ENCODE peak calls at places on chromosome 16, in four cellular contexts. F, X, Q and T are unnamed samples.

GRCh38 chr16:81626181-81626674 is 152.9 kb upstream of the PLCG2 start:
- DNase-seq in F (no peak), Q (no peak), X (no peak), T (no peak)

GRCh38 chr16:66996324-66996982 is 8.1 kb downstream of the CES4A start:
- DNase-seq in Q (no peak), X (peak; percentile 79), F (no peak), T (no peak)

GRCh38 chr16:57607676-57608461 is 20.6 kb upstream of the ADGRG1 start:
- DNase-seq in X (no peak), F (peak; percentile 20), Q (no peak), T (no peak)

GRCh38 chr16:69397821-69398521 is 12.2 kb upstream of the TERF2 start:
- DNase-seq in X (peak; percentile 88), Q (peak; percentile 38), F (no peak), T (no peak)

GRCh38 chr16:85057948-85058347 is 30.4 kb downstream of the KIAA0513 start:
- DNase-seq in F (no peak), X (no peak), Q (peak; percentile 15), T (no peak)

GRCh38 chr16:79845734-79846135 is 245.2 kb upstream of the MAF start:
- DNase-seq in F (no peak), X (no peak), Q (no peak), T (no peak)

GRCh38 chr16:66977341-66978113 is 10.9 kb upstream of the CES4A start:
- DNase-seq in F (peak; percentile 84), X (peak; percentile 86), Q (peak; percentile 76), T (peak; percentile 95)

GRCh38 chr16:81838794-81839193 is 59.7 kb downstream of the PLCG2 start:
- DNase-seq in X (no peak), F (no peak), Q (no peak), T (no peak)

GRCh38 chr16:27363797-27364196 is 38.2 kb upstream of the IL21R start:
- DNase-seq in X (no peak), Q (peak; percentile 2), F (no peak), T (peak; percentile 92)

GRCh38 chr16:82954224-82954929 is 327.6 kb downstream of the CDH13 start:
- DNase-seq in F (no peak), X (peak; percentile 37), Q (no peak), T (no peak)

GRCh38 chr16:56513972-56514371 is 5.9 kb downstream of the BBS2 start:
- DNase-seq in X (peak; percentile 77), F (no peak), Q (peak; percentile 35), T (peak; percentile 43)

GRCh38 chr16:67173808-67174705 is 3.7 kb downstream of the NOL3 start:
- DNase-seq in X (peak; percentile 91), F (peak; percentile 95), Q (peak; percentile 66), T (peak; percentile 92)

GRCh38 chr16:73054131-73054496 is 6.2 kb upstream of the ZFHX3 start:
- DNase-seq in Q (peak; percentile 79), X (peak; percentile 32), F (no peak), T (no peak)

GRCh38 chr16:55499951-55500350 is 8.9 kb upstream of the LPCAT2 start:
- DNase-seq in Q (no peak), X (peak; percentile 97), F (peak; percentile 86), T (no peak)

GRCh38 chr16:27355610-27356009 is 41.8 kb downstream of the IL4R start:
- DNase-seq in X (peak; percentile 53), F (no peak), Q (no peak), T (no peak)

GRCh38 chr16:57800213-57801097 is 1.8 kb downstream of the KIFC3 start:
- DNase-seq in F (no peak), X (no peak), Q (no peak), T (no peak)

GRCh38 chr16:81486555-81487061 is 42.0 kb downstream of the CMIP start:
- DNase-seq in Q (no peak), X (peak; percentile 87), F (no peak), T (no peak)

GRCh38 chr16:55875273-55875672 is at the start of gene CES5A:
- DNase-seq in X (no peak), Q (no peak), F (no peak), T (no peak)

GRCh38 chr16:27805828-27806351 is 255.9 kb downstream of the KATNIP start:
- DNase-seq in F (no peak), X (no peak), Q (no peak), T (no peak)

GRCh38 chr16:71499775-71500364 is 10.7 kb upstream of the ZNF19 start:
- DNase-seq in Q (peak; percentile 55), F (no peak), X (peak; percentile 73), T (peak; percentile 15)

GRCh38 chr16:46629331-46629843 is 8.2 kb upstream of the SHCBP1 start:
- DNase-seq in Q (peak; percentile 5), X (peak; percentile 75), F (no peak), T (no peak)

GRCh38 chr16:49835116-49835880 is 20.6 kb downstream of the ZNF423 start:
- DNase-seq in F (no peak), X (peak; percentile 53), Q (no peak), T (no peak)

GRCh38 chr16:66712512-66712911 is 16.0 kb upstream of the CMTM4 start:
- DNase-seq in F (no peak), Q (no peak), X (no peak), T (no peak)

GRCh38 chr16:57941016-57941656 is 29.8 kb downstream of the CNGB1 start:
- DNase-seq in Q (peak; percentile 67), X (peak; percentile 53), F (no peak), T (peak; percentile 34)

GRCh38 chr16:907819-908218 is 63.0 kb downstream of the LMF1 start:
- DNase-seq in X (no peak), Q (no peak), F (peak; percentile 29), T (no peak)

GRCh38 chr16:81238296-81239011 is at the start of gene BCO1:
- DNase-seq in Q (peak; percentile 81), X (peak; percentile 65), F (no peak), T (peak; percentile 30)